ENCODE peak calls at places on chromosomes 2 and 18, in seven cellular contexts. L is ovary, P is glutamatergic neuron, J is spleen, A is upper lobe of left lung, V is A549, E is breast epithelium. Q is an unnamed sample.
A peak's percentile ranks its signal among the peaks of the same experiment; 100 is the strongest.

GRCh38 chr18:70454705-70455322 is 166.0 kb downstream of the SOCS6 start:
- DNase-seq in L (no peak), A (no peak), J (no peak), V (peak; percentile 76), P (no peak), E (no peak), Q (peak; percentile 32)

GRCh38 chr2:189144700-189145211 is 34.8 kb downstream of the COL5A2 start:
- DNase-seq in P (no peak), A (no peak), E (no peak), V (no peak), L (no peak), J (no peak), Q (no peak)

GRCh38 chr2:242022550-242023290 is 153.2 kb downstream of the RTP5 start:
- DNase-seq in L (no peak), A (no peak), E (no peak), P (no peak), J (peak; percentile 27), V (no peak), Q (no peak)

GRCh38 chr2:7379799-7380198 is 462.6 kb downstream of the RNF144A start:
- DNase-seq in V (peak; percentile 14), P (no peak), L (no peak), A (peak; percentile 26), J (no peak), E (no peak), Q (no peak)

GRCh38 chr2:98899041-98899702 is 36.9 kb downstream of the CRACDL start:
- DNase-seq in P (no peak), L (no peak), A (peak; percentile 64), J (no peak), V (no peak), E (peak; percentile 12), Q (no peak)

GRCh38 chr2:175167076-175167791 is 769 bp downstream of the ATF2 start:
- DNase-seq in V (peak; percentile 32), L (peak; percentile 44), P (peak; percentile 70), J (no peak), A (peak; percentile 31), E (peak; percentile 19), Q (peak; percentile 15)

GRCh38 chr2:153871231-153872221 is at the start of gene GALNT13:
- DNase-seq in A (peak; percentile 47), E (no peak), L (no peak), P (peak; percentile 80), J (peak; percentile 63), V (peak; percentile 97), Q (peak; percentile 65)

GRCh38 chr2:406876-407275 is 119.0 kb upstream of the ALKAL2 start:
- DNase-seq in E (no peak), L (no peak), P (no peak), V (no peak), A (no peak), J (no peak), Q (no peak)

GRCh38 chr18:60147326-60147725 is 225.2 kb downstream of the MC4R start:
- DNase-seq in E (no peak), A (peak; percentile 49), P (no peak), V (no peak), L (no peak), J (no peak), Q (no peak)

GRCh38 chr2:73999881-74000597 is 15.3 kb downstream of the TET3 start:
- DNase-seq in E (no peak), J (peak; percentile 55), P (no peak), L (peak; percentile 56), V (no peak), A (no peak), Q (no peak)

GRCh38 chr2:112884869-112885502 is 26.0 kb upstream of the IL37 start:
- DNase-seq in P (peak; percentile 58), L (no peak), A (peak; percentile 55), V (peak; percentile 41), E (no peak), J (peak; percentile 87), Q (peak; percentile 24)

GRCh38 chr2:102423368-102423767 is 408 bp downstream of the IL18RAP start:
- DNase-seq in V (no peak), E (no peak), L (no peak), J (no peak), P (no peak), A (no peak), Q (no peak)

GRCh38 chr18:39599251-39599650 is 2033.7 kb upstream of the CELF4 start:
- DNase-seq in L (no peak), E (no peak), A (no peak), V (no peak), J (no peak), P (no peak), Q (no peak)

GRCh38 chr2:230927711-230928341 is 2.8 kb upstream of the GPR55 start:
- DNase-seq in J (peak; percentile 66), V (no peak), E (no peak), A (no peak), P (no peak), L (no peak), Q (no peak)

GRCh38 chr2:230925443-230925878 is 419 bp upstream of the GPR55 start:
- DNase-seq in J (peak; percentile 64), E (no peak), A (no peak), V (no peak), L (no peak), P (no peak), Q (no peak)

GRCh38 chr2:230924092-230924469 is 961 bp downstream of the GPR55 start:
- DNase-seq in J (peak; percentile 40), A (no peak), E (no peak), P (no peak), V (no peak), L (no peak), Q (no peak)

GRCh38 chr2:230924470-230925341 is at the start of gene GPR55:
- DNase-seq in J (peak; percentile 77), V (no peak), L (no peak), P (no peak), A (peak; percentile 43), E (no peak), Q (no peak)

DNA sequence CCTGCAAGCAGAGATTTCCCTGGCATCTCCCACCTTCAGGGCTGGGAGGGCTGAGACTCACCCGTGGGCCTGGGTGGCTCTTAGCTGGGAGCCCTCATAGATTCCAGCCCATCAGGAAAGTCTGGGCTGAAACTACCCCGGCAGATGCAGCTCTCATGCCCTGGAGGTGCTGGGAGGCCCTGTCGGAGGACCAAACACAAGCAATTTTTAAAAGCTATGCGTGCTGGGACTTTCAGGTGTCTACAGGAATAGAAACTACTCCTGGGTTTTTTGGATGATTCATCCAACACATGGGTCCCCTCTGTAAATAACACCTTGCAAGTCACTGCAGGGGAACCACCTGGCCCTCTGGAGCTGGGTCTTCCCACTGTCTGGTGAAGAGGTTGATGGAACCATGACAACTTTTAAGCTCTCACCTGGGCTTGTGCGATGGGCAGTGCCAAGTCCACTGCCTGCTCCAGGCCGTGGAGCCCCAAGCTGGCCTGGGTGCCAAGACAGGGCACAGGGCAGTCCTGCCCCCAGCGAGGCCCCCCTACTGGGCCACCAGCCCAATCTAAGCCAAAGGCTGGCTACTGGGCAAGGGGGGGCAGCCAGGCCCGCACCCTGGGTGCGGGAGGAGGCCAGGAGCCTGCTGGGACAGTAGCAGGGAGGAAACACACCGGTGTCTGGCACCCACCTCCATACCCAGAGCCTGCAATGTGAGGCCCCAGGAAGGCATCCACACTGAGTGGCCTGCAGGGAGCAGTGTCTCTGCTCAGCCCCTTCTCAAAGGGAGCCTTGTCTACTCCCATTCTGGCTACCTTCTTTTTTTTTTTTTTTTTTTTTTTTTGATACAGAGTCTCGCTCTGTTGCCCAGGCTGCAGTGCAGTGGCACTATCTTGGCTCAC is 1.1 kb upstream of the GPR55 start:
- DNase-seq in P (no peak), V (peak; percentile 23), E (no peak), A (no peak), L (no peak), J (peak; percentile 72), Q (no peak)
- TF ChIP-seq CTCF in P (no peak), V (no peak), E (no peak), A (no peak), L (no peak), J (no peak), Q (no peak)

DNA sequence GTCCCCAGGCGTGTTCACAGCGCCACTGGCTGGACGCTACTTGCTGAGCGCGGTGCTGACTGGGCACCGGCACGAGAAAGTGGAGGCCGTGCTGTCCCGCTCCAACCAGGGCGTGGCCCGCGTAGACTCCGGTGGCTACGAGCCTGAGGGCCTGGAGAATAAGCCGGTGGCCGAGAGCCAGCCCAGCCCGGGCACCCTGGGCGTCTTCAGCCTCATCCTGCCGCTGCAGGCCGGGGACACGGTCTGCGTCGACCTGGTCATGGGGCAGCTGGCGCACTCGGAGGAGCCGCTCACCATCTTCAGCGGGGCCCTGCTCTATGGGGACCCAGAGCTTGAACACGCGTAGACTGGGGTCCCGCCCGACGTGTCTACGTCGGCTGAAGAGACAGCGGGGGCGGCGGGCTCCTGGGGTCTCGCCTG is 892 bp upstream of the KHK start:
- DNase-seq in L (peak; percentile 78), A (peak; percentile 90), P (peak; percentile 65), J (peak; percentile 91), V (peak; percentile 85), E (peak; percentile 47), Q (no peak)
- TF ChIP-seq CTCF in L (no peak), A (peak; percentile 23), P (no peak), J (peak; percentile 8), V (peak; percentile 69), E (no peak), Q (no peak)

DNA sequence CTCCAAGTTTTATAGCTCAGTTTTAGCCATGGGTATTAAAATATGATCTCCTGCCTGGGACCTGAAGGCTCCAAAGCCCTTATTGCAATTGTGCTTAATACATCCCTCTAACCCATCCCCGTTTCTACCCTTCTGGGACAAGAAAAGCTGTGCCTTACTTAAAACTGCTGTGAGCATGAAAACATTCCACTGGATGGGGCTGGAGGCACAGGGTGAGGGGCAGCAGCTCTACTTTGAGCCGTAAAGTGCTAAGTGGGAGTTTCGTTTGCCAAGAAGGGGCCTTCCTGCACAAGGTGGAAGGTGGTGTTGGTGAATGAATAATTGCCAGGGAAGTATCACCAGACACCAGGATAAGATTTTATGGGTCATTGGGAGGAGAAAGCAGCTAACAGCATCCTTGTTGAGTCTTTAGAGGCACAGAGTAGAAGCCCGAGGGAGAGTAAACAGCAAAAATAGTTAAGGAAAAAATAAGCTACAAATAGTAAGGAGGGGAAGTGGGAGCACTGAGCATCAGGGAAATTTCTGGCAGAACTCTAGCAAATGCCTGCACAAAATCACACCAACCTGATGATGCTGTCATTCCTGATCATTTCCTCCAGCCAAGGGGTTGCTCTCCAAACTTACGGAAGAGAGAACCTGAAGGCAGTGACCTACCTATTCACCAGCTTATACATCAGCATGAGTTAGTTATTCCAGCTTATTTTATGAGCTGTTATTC is 218.4 kb downstream of the MREG start:
- DNase-seq in J (no peak), E (no peak), L (no peak), A (no peak), V (no peak), P (no peak), Q (peak; percentile 14)
- TF ChIP-seq CTCF in J (no peak), E (no peak), L (no peak), A (no peak), V (no peak), P (no peak), Q (peak; percentile 42)

GRCh38 chr2:101415220-101415619 is 27.9 kb upstream of the CREG2 start:
- DNase-seq in L (no peak), E (no peak), J (no peak), A (no peak), P (no peak), V (no peak), Q (no peak)
- TF ChIP-seq CTCF in L (no peak), E (no peak), J (no peak), A (no peak), P (no peak), V (no peak), Q (no peak)

Q was measured in progenitor cell of endocrine pancreas.